ENCODE peak calls at places on chromosome 15, in six cellular contexts. P is LoVo, S is amygdala, Q is HuH-7.5, E is fibroblast of gingiva, R is MCF 10A. J is an unnamed sample.
A peak's percentile ranks its signal among the peaks of the same experiment; 100 is the strongest.

GRCh38 chr15:31223478-31224350 is 102.9 kb upstream of the KLF13 start:
- DNase-seq in P (no peak), S (peak; percentile 14), Q (no peak), E (no peak), R (no peak), J (no peak)

GRCh38 chr15:73746883-73747282 is 6.3 kb downstream of the INSYN1 start:
- DNase-seq in P (no peak), S (no peak), Q (no peak), E (peak; percentile 39), R (no peak), J (no peak)

GRCh38 chr15:63473999-63474809 is 30.2 kb upstream of the USP3 start:
- DNase-seq in P (peak; percentile 85), S (no peak), Q (peak; percentile 43), E (peak; percentile 44), R (peak; percentile 43), J (no peak)

GRCh38 chr15:63655683-63656372 is 58.6 kb downstream of the FBXL22 start:
- DNase-seq in P (no peak), S (no peak), Q (no peak), E (no peak), R (no peak), J (no peak)

GRCh38 chr15:76204916-76205460 is 106.3 kb downstream of the ETFA start:
- DNase-seq in P (no peak), S (no peak), Q (no peak), E (no peak), R (no peak), J (no peak)

GRCh38 chr15:74604983-74605809 is 10.4 kb upstream of the CLK3 start:
- DNase-seq in P (no peak), S (no peak), Q (no peak), E (no peak), R (no peak), J (no peak)

GRCh38 chr15:51620647-51621046 is 1.9 kb downstream of the DMXL2 start:
- DNase-seq in P (no peak), S (no peak), Q (no peak), E (no peak), R (no peak), J (no peak)

GRCh38 chr15:41347236-41347635 is 14.6 kb downstream of the NUSAP1 start:
- DNase-seq in P (no peak), S (no peak), Q (no peak), E (no peak), R (no peak), J (no peak)

GRCh38 chr15:39362832-39363561 is 217.9 kb upstream of the THBS1 start:
- DNase-seq in P (no peak), S (no peak), Q (no peak), E (peak; percentile 99), R (peak; percentile 83), J (no peak)

GRCh38 chr15:77541421-77542181 is 91.1 kb downstream of the LINGO1 start:
- DNase-seq in P (no peak), S (peak; percentile 80), Q (no peak), E (peak; percentile 11), R (no peak), J (no peak)

GRCh38 chr15:29921130-29921601 is 98.9 kb upstream of the TJP1 start:
- DNase-seq in P (peak; percentile 54), S (no peak), Q (no peak), E (no peak), R (no peak), J (peak; percentile 78)

GRCh38 chr15:59791646-59792208 is 102.6 kb upstream of the BNIP2 start:
- DNase-seq in P (no peak), S (no peak), Q (no peak), E (no peak), R (no peak), J (no peak)

GRCh38 chr15:55168350-55168974 is 28.3 kb downstream of the RSL24D1 start:
- DNase-seq in P (peak; percentile 70), S (peak; percentile 7), Q (peak; percentile 34), E (peak; percentile 40), R (peak; percentile 77), J (peak; percentile 88)

GRCh38 chr15:55827204-55827603 is 84.3 kb upstream of the PRTG start:
- DNase-seq in P (no peak), S (no peak), Q (no peak), E (no peak), R (no peak), J (no peak)

GRCh38 chr15:81160312-81161214 is 26.5 kb downstream of the CFAP161 start:
- DNase-seq in P (no peak), S (no peak), Q (no peak), E (peak; percentile 94), R (peak; percentile 95), J (no peak)

GRCh38 chr15:69568621-69569020 is 116.0 kb downstream of the RPLP1 start:
- DNase-seq in P (no peak), S (no peak), Q (no peak), E (peak; percentile 48), R (peak; percentile 79), J (no peak)

GRCh38 chr15:30649952-30650929 is 24.3 kb downstream of the ARHGAP11B start:
- DNase-seq in P (no peak), S (no peak), Q (no peak), E (peak; percentile 80), R (peak; percentile 15), J (no peak)